ENCODE peak calls at places on chromosomes 5 and 9, in seven cellular contexts. X is transverse colon; V is colonic mucosa; O is epithelial cell of esophagus; I is tibial artery; N is CD8-positive, alpha-beta T cell; Q is choroid plexus epithelial cell. P is an unnamed sample.
A peak's percentile ranks its signal among the peaks of the same experiment; 100 is the strongest.

GRCh38 chr5:22734907-22735306 is 118.2 kb downstream of the CDH12 start:
- DNase-seq in X (no peak), V (no peak), O (peak; percentile 5), I (no peak), N (no peak), Q (no peak), P (no peak)

GRCh38 chr9:124260769-124261603 is 3.2 kb downstream of the NEK6 start:
- DNase-seq in X (peak; percentile 57), V (peak; percentile 70), O (peak; percentile 76), I (peak; percentile 82), N (no peak), Q (peak; percentile 71), P (no peak)

GRCh38 chr9:68418259-68418845 is 61.9 kb downstream of the PGM5 start:
- DNase-seq in X (no peak), V (no peak), O (no peak), I (no peak), N (no peak), Q (no peak), P (no peak)

GRCh38 chr5:109041319-109041718 is 293.6 kb downstream of the FER start:
- DNase-seq in X (no peak), V (no peak), O (no peak), I (no peak), N (no peak), Q (no peak), P (no peak)

GRCh38 chr9:87694236-87694755 is 31.6 kb upstream of the CTSL start:
- DNase-seq in X (no peak), V (no peak), O (no peak), I (no peak), N (no peak), Q (no peak), P (no peak)

GRCh38 chr9:129305246-129305645 is 127.2 kb upstream of the IER5L start:
- DNase-seq in X (no peak), V (no peak), O (no peak), I (peak; percentile 28), N (no peak), Q (no peak), P (no peak)

GRCh38 chr9:81596671-81597426 is 92.5 kb downstream of the TLE1 start:
- DNase-seq in X (no peak), V (no peak), O (no peak), I (no peak), N (no peak), Q (no peak), P (no peak)

GRCh38 chr5:17081142-17081541 is 136.3 kb upstream of the BASP1 start:
- DNase-seq in X (no peak), V (no peak), O (no peak), I (no peak), N (no peak), Q (no peak), P (no peak)

GRCh38 chr9:124202447-124202971 is 55.2 kb upstream of the NEK6 start:
- DNase-seq in X (peak; percentile 68), V (peak; percentile 42), O (no peak), I (no peak), N (peak; percentile 33), Q (peak; percentile 26), P (no peak)

GRCh38 chr5:148541054-148541835 is 113.1 kb downstream of the HTR4 start:
- DNase-seq in X (no peak), V (no peak), O (peak; percentile 55), I (no peak), N (no peak), Q (no peak), P (no peak)

GRCh38 chr9:127801955-127802575 is 617 bp upstream of the FPGS start:
- DNase-seq in X (no peak), V (no peak), O (peak; percentile 16), I (no peak), N (no peak), Q (peak; percentile 44), P (no peak)

GRCh38 chr9:127977877-127978647 is 2.7 kb downstream of the EEIG1 start:
- DNase-seq in X (peak; percentile 71), V (peak; percentile 74), O (peak; percentile 40), I (peak; percentile 87), N (no peak), Q (peak; percentile 93), P (peak; percentile 19)

GRCh38 chr5:137037848-137038247 is 461.3 kb downstream of the SPOCK1 start:
- DNase-seq in X (no peak), V (no peak), O (no peak), I (no peak), N (no peak), Q (no peak), P (no peak)

GRCh38 chr5:65933295-65933694 is 6.9 kb downstream of the ERBIN start:
- DNase-seq in X (no peak), V (no peak), O (no peak), I (no peak), N (no peak), Q (no peak), P (no peak)
- H3K4me3 ChIP-seq in X (no peak overlapping the region), V (no peak overlapping the region), O (no peak overlapping the region), I (no peak overlapping the region), N (no peak overlapping the region), Q (no peak overlapping the region), P (no peak overlapping the region)

GRCh38 chr5:149932445-149933350 is 11.9 kb downstream of the PDE6A start:
- DNase-seq in X (no peak), V (no peak), O (no peak), I (no peak), N (no peak), Q (peak; percentile 23), P (no peak)
- TF ChIP-seq CTCF in X (no peak), V (no peak), O (no peak), I (peak; percentile 10), N (no peak), Q (peak; percentile 67), P (peak; percentile 37)

GRCh38 chr5:150783422-150783928 is 4.9 kb downstream of the SMIM3 start:
- DNase-seq in X (peak; percentile 78), V (peak; percentile 88), O (peak; percentile 81), I (peak; percentile 83), N (peak; percentile 86), Q (peak; percentile 93), P (peak; percentile 89)
- H3K4me3 ChIP-seq in X (peak overlapping the region; percentile 2), V (no peak overlapping the region), O (no peak overlapping the region), I (peak overlapping the region; percentile 8), N (peak overlapping the region; percentile 36), Q (peak overlapping the region; percentile 21), P (no peak overlapping the region)

DNA sequence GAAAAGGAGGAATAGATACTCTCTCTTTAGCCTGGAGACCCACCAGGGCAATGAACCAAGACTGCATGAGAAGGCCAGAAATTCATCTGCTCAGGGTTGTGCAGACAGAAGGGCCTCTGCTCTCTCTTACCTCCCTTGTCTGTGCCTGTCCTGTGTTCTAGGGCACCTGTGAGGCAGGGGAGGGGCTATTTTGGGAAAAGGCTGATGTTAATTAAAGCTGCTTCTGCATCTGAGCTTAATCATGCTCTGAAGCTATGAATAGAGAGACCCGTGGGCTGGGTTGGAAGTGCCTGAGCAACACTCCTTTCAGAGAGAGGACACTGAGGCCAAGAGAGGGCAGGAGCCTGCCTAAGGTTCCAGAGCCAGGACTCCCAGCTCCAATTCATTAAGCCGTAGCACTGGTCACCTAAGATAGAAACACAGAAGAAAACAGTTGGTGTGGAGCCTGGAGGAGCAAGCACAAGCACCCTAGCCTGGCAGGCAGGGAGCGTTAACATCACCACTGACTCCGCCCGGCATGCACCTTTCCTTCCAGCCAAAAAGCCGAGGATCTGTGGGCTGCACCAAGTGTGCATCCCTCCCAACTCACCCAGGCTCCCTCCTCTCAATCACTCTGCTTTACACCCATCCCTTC is 31.4 kb upstream of the STING1 start:
- DNase-seq in X (no peak), V (no peak), O (no peak), I (no peak), N (no peak), Q (no peak), P (no peak)
- TF ChIP-seq CTCF in X (no peak), V (peak; percentile 13), O (no peak), I (no peak), N (no peak), Q (no peak), P (no peak)

GRCh38 chr5:123089572-123089970 is 530 bp downstream of the PRDM6 start:
- DNase-seq in X (no peak), V (no peak), O (peak; percentile 35), I (peak; percentile 77), N (no peak), Q (peak; percentile 55), P (no peak)

GRCh38 chr5:123091258-123091987 is 2.4 kb downstream of the PRDM6 start:
- DNase-seq in X (no peak), V (no peak), O (no peak), I (no peak), N (no peak), Q (no peak), P (no peak)

GRCh38 chr5:123088031-123088805 is 823 bp upstream of the PRDM6 start:
- DNase-seq in X (no peak), V (no peak), O (no peak), I (peak; percentile 82), N (no peak), Q (no peak), P (no peak)

GRCh38 chr5:123090641-123091257 is 1.7 kb downstream of the PRDM6 start:
- DNase-seq in X (no peak), V (no peak), O (no peak), I (no peak), N (no peak), Q (no peak), P (no peak)

DNA sequence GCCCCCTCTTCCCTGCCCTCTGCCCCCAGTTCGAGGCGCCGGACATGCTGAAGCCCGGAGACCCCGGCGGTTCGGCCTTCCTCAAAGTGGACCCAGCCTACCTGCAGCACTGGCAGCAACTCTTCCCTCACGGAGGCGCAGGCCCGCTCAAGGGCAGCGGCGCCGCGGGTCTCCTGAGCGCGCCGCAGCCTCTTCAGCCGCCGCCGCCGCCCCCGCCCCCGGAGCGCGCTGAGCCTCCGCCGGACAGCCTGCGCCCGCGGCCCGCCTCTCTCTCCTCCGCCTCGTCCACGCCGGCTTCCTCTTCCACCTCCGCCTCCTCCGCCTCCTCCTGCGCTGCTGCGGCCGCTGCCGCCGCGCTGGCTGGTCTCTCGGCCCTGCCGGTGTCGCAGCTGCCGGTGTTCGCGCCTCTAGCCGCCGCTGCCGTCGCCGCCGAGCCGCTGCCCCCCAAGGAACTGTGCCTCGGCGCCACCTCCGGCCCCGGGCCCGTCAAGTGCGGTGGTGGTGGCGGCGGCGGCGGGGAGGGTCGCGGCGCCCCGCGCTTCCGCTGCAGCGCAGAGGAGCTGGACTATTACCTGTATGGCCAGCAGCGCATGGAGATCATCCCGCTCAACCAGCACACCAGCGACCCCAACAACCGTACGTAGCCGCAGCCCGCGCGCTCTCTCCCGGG is 1.1 kb downstream of the PRDM6 start:
- DNase-seq in X (no peak), V (no peak), O (peak; percentile 34), I (no peak), N (no peak), Q (peak; percentile 26), P (no peak)
- H3K4me3 ChIP-seq in X (peak overlapping the region; percentile 72), V (peak overlapping the region; percentile 47), O (peak overlapping the region; percentile 29), I (peak overlapping the region; percentile 69), N (no peak overlapping the region), Q (peak overlapping the region; percentile 46), P (peak overlapping the region; percentile 59)

DNA sequence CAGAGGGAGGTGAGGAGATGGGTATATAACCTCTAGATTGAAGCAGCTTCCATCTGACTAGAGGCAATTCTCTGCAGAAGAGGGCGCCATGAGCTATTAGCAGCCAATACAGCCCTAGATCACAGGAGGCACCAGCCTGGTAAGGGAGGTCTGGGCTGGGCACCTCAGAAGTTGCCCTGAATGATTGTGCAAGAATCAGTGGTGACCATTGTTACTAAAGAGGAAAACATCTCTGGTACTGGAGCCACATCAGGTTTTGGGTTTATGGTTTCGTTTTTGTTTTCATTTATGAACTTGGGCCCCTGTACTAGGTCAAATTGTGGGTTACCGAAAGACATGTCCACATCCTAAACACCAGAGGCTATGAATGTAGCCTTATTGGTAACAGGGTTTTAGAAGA is 342.0 kb downstream of the MLLT3 start:
- DNase-seq in X (no peak), V (no peak), O (no peak), I (no peak), N (no peak), Q (no peak), P (no peak)
- TF ChIP-seq CTCF in X (no peak), V (no peak), O (no peak), I (no peak), N (no peak), Q (no peak), P (no peak)